ENCODE peak calls at places on chromosome 7, in ten cellular contexts. T, W, X, K, D, L, R, B, C and P are unnamed samples.
A peak's percentile ranks its signal among the peaks of the same experiment; 100 is the strongest.

GRCh38 chr7:98733036-98733435 is 116.0 kb downstream of the NPTX2 start:
- DNase-seq in R (peak; percentile 78), L (no peak), X (peak; percentile 7), B (no peak), C (peak; percentile 68), T (no peak), W (peak; percentile 48), D (no peak), K (peak; percentile 71), P (peak; percentile 17)

GRCh38 chr7:71414490-71414889 is 282.5 kb downstream of the GALNT17 start:
- DNase-seq in L (no peak), C (no peak), B (no peak), R (no peak), X (no peak), D (peak; percentile 40), K (no peak), T (no peak), W (no peak), P (no peak)

GRCh38 chr7:99447943-99448342 is 9.2 kb downstream of the CPSF4 start:
- DNase-seq in D (no peak), B (no peak), L (no peak), R (peak; percentile 19), T (no peak), K (no peak), X (no peak), C (no peak), W (no peak), P (no peak)

GRCh38 chr7:15057272-15057671 is 154.7 kb upstream of the DGKB start:
- DNase-seq in W (no peak), R (no peak), L (no peak), D (no peak), C (no peak), X (no peak), T (no peak), B (no peak), K (no peak), P (no peak)

GRCh38 chr7:139915864-139916716 is 87.0 kb downstream of the TBXAS1 start:
- DNase-seq in X (peak; percentile 99), C (no peak), W (no peak), L (no peak), K (peak; percentile 89), R (peak; percentile 98), D (peak; percentile 41), B (no peak), T (peak; percentile 52), P (no peak)

GRCh38 chr7:45923290-45923689 is 2.2 kb upstream of the IGFBP3 start:
- DNase-seq in W (peak; percentile 87), X (peak; percentile 65), C (no peak), R (peak; percentile 83), B (no peak), D (peak; percentile 83), K (peak; percentile 57), L (no peak), T (peak; percentile 69), P (peak; percentile 85)

GRCh38 chr7:7554647-7555575 is 11.8 kb upstream of the MIOS start:
- DNase-seq in C (no peak), K (no peak), B (no peak), X (peak; percentile 14), D (no peak), R (no peak), W (no peak), L (no peak), T (no peak), P (no peak)

GRCh38 chr7:25179325-25179724 is 49.0 kb downstream of the NPVF start:
- DNase-seq in T (no peak), X (no peak), B (no peak), D (no peak), L (no peak), R (no peak), W (no peak), K (no peak), C (no peak), P (peak; percentile 1)

GRCh38 chr7:79820387-79820786 is 314.2 kb upstream of the GNAI1 start:
- DNase-seq in R (peak; percentile 38), X (peak; percentile 63), T (no peak), B (no peak), C (peak; percentile 42), K (no peak), D (peak; percentile 81), L (no peak), W (peak; percentile 43), P (peak; percentile 45)

GRCh38 chr7:130982651-130983050 is 248.6 kb upstream of the KLF14 start:
- DNase-seq in W (no peak), X (no peak), R (no peak), B (no peak), K (no peak), D (no peak), T (no peak), L (no peak), C (no peak), P (no peak)

GRCh38 chr7:132225216-132226030 is 350.8 kb downstream of the PLXNA4 start:
- DNase-seq in C (no peak), B (no peak), W (no peak), K (no peak), X (no peak), R (peak; percentile 52), D (no peak), L (no peak), T (no peak), P (no peak)

GRCh38 chr7:55467047-55467593 is 102.0 kb downstream of the LANCL2 start:
- DNase-seq in T (no peak), K (no peak), B (no peak), C (no peak), X (no peak), L (no peak), D (no peak), W (no peak), R (no peak), P (no peak)

GRCh38 chr7:35035511-35035921 is 1.8 kb downstream of the DPY19L1 start:
- DNase-seq in C (no peak), L (no peak), R (peak; percentile 60), W (peak; percentile 68), B (no peak), X (peak; percentile 54), T (no peak), K (peak; percentile 54), D (no peak), P (peak; percentile 35)

GRCh38 chr7:3520206-3520605 is 219.2 kb downstream of the SDK1 start:
- DNase-seq in K (no peak), X (no peak), W (no peak), B (no peak), C (no peak), T (no peak), D (no peak), L (no peak), R (no peak), P (no peak)

GRCh38 chr7:17021205-17021604 is 139.4 kb upstream of the AGR3 start:
- DNase-seq in W (no peak), D (no peak), L (no peak), B (no peak), R (no peak), X (peak; percentile 84), K (no peak), T (no peak), C (peak; percentile 36), P (no peak)

GRCh38 chr7:120079022-120079421 is 194.0 kb upstream of the KCND2 start:
- DNase-seq in T (no peak), W (no peak), D (no peak), L (no peak), K (no peak), X (no peak), C (no peak), B (no peak), R (no peak), P (no peak)

DNA sequence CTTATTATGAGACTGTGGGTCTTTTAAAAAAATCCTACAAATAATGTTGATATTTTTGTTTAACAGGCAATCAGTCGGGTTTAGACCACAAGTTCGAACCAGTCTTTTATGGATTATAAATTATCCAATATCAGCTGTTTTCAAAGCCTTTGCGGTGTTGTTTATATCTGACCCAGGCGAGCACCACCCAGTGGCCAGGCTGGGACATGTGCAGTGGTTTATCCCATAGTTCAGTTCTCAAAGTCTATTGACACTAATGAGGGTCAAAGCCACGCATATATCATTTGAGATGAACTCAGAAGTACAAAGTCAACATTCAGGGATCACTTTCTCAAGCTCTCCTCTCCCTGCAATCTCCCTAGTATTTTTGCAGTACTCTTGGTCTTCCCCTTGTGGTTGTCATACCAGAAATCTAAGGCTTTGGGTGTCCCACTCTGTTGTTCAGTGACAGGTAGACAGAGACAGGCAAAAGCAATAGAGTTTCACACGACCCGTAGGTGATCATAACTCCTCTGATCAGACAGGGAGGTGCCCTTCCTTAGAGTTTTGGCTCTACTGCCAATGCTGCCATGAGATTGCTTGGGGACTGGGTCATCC is 117.4 kb upstream of the POM121L12 start:
- DNase-seq in B (no peak), L (no peak), K (peak; percentile 4), C (no peak), R (peak; percentile 20), W (peak; percentile 23), T (no peak), X (no peak), D (no peak), P (no peak)
- TF ChIP-seq CTCF in B (no peak), L (peak; percentile 76), K (peak; percentile 73), C (peak; percentile 64), R (peak; percentile 68), W (peak; percentile 72), T (no peak), X (no peak), D (no peak), P (no peak)

GRCh38 chr7:115995701-115996100 is 34.9 kb downstream of the TFEC start:
- DNase-seq in D (no peak), T (no peak), L (no peak), X (no peak), K (no peak), R (no peak), B (no peak), W (no peak), C (no peak), P (no peak)

GRCh38 chr7:115997221-115997620 is 33.3 kb downstream of the TFEC start:
- DNase-seq in W (no peak), X (no peak), D (no peak), T (no peak), C (no peak), K (no peak), R (no peak), L (no peak), B (no peak), P (no peak)
- H3K4me1 ChIP-seq in W (no peaks in the 10 kb centered on the region), X (no peaks in the 10 kb centered on the region), D (no peaks in the 10 kb centered on the region), T (no peaks in the 10 kb centered on the region), C (no peaks in the 10 kb centered on the region), K (no peaks in the 10 kb centered on the region), R (no peaks in the 10 kb centered on the region), L (no peaks in the 10 kb centered on the region), B (no peaks in the 10 kb centered on the region), P (no peaks in the 10 kb centered on the region)

GRCh38 chr7:944744-945143 is 9.7 kb downstream of the ADAP1 start:
- DNase-seq in R (no peak), X (no peak), B (no peak), K (no peak), W (no peak), T (no peak), L (no peak), D (no peak), C (no peak), P (no peak)
- H3K4me3 ChIP-seq in R (no peak overlapping the region), X (no peak overlapping the region), B (no peak overlapping the region), K (no peak overlapping the region), W (no peak overlapping the region), T (no peak overlapping the region), L (no peak overlapping the region), D (no peak overlapping the region), C (peak overlapping the region; percentile 44), P (no peak overlapping the region)

DNA sequence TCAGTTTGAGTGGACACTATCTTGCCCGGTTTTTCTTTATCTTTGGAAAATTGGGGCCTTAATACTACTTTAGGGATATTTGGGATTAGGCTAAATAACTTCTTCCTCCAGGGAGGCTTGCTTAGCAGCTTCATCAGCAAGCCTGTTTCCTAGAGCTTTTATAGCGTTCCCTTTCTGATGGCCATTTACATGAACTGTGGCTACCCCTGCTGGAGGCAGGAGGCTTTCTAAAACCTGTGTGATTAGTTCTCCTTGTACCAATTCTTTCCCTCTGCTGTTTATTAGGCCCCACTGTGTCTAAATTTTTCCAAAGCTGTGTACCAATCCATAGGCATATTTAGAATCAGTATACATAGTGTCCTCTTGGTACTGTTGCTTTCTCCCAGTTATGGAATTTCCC is 61.7 kb upstream of the CNTNAP2 start:
- DNase-seq in D (no peak), W (no peak), T (no peak), C (no peak), X (no peak), K (peak; percentile 8), L (no peak), B (no peak), R (no peak), P (no peak)
- TF ChIP-seq CTCF in D (no peak), W (peak; percentile 28), T (no peak), C (no peak), X (no peak), K (peak; percentile 36), L (peak; percentile 46), B (no peak), R (no peak), P (no peak)